ENCODE peak calls at places on chromosome 5, in four cellular contexts. V is IMR-90, I is mesenchymal stem cell, J is neuronal stem cell. X is an unnamed sample.

GRCh38 chr5:65078331-65078730 is 309.6 kb downstream of the CWC27 start:
- DNase-seq in V (no peak), I (peak; percentile 42), J (no peak), X (no peak)

GRCh38 chr5:157582731-157583580 is 7.4 kb upstream of the ADAM19 start:
- DNase-seq in V (no peak), I (no peak), J (no peak), X (no peak)

GRCh38 chr5:53424691-53425597 is 55.5 kb upstream of the FST start:
- DNase-seq in V (no peak), I (no peak), J (no peak), X (no peak)

GRCh38 chr5:116448450-116448849 is 126.2 kb downstream of the SEMA6A start:
- DNase-seq in V (no peak), I (no peak), J (no peak), X (no peak)

GRCh38 chr5:127070243-127070642 is 3.1 kb downstream of the C5orf63 start:
- DNase-seq in V (no peak), I (no peak), J (no peak), X (no peak)

GRCh38 chr5:27007121-27007520 is 31.3 kb downstream of the CDH9 start:
- DNase-seq in V (no peak), I (no peak), J (no peak), X (no peak)

GRCh38 chr5:39476466-39477215 is 51.9 kb upstream of the DAB2 start:
- DNase-seq in V (peak; percentile 86), I (peak; percentile 38), J (no peak), X (no peak)

GRCh38 chr5:130528474-130528873 is 624.2 kb downstream of the CHSY3 start:
- DNase-seq in V (no peak), I (peak; percentile 41), J (no peak), X (no peak)

GRCh38 chr5:58849995-58850667 is 267.3 kb downstream of the RAB3C start:
- DNase-seq in V (peak; percentile 26), I (peak; percentile 43), J (peak; percentile 64), X (no peak)

DNA sequence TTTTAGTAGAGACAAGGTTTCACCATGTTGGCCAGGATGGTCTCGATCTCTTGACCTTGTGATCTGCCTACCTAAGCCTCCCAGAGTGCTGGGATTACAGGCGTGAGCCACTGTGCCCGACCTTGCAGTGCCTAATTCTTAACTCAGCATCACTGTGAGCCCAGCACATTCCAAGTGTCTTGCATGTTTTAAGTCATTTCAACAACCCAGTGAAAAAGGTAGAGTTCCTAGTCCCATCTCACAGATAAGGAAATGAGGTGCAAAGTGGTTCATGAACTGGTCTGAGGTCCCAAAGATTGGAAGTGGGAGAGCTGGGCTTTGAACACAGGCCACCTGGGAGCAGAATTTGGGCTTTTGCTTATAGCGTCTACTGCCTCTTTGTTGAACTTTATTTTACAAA is 68.0 kb downstream of the ZNF366 start:
- DNase-seq in V (no peak), I (no peak), J (no peak), X (no peak)
- H3K27ac ChIP-seq in V (no peak overlapping the region), I (no peak overlapping the region), J (no peak overlapping the region), X (no peak overlapping the region)

DNA sequence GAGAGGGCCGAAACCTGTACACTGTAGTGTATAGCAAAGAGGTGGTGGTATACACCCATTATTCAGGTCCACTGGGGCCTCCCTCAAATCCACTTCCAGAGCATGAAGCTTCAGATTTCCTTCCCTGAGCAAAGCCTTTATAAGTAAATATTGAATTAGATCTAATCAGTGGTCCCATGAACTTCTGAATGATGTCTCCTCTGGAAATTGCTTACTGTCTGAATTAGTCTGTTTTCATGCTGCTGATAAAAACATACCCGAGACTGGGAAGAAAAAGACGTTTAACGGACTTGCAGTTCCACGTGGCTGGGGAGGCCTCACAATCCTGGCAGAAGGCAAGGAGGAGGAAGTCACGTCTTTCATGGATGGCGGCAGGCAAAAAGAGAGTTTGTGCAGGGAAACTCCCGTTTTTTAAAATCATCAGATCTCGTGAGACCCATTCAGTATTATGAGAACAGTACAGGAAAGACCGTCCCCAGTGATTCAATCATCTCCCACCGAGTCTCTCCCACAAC is 193.5 kb downstream of the NR3C1 start:
- DNase-seq in V (no peak), I (no peak), J (no peak), X (no peak)
- H2AFZ ChIP-seq in V (no peak overlapping the region), I (no peak overlapping the region), J (no peak overlapping the region), X (no peak overlapping the region)

GRCh38 chr5:80227979-80228596 is 27.8 kb downstream of the SERINC5 start:
- DNase-seq in V (no peak), I (no peak), J (no peak), X (no peak)
- H3K4ac ChIP-seq in V (no peak overlapping the region), I (no peak overlapping the region), J (no peak overlapping the region), X (no peak overlapping the region)

GRCh38 chr5:43973908-43974307 is 370.9 kb downstream of the NNT start:
- DNase-seq in V (no peak), I (no peak), J (no peak), X (no peak)

DNA sequence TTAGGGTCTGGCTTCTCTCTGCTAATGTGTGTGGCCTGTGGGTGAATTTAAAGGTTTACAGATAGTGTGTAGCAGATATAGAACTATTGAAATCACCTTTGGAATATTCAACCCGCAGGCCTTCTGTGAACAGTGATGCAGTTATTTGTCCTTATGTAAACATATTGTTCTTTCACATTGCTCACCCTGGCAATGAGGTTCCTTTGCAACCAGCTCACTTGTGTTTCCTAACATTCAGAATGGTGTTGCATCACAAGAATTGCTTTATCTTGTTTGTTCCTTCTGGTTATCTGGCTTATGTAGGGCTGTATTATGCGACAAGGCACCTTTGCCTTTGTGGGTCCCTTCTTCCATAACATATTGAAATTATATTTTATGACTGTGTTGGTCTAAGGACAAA is 370.3 kb downstream of the NNT start:
- DNase-seq in V (peak; percentile 1), I (peak; percentile 50), J (no peak), X (no peak)
- H3K27ac ChIP-seq in V (no peak overlapping the region), I (no peak overlapping the region), J (no peak overlapping the region), X (no peak overlapping the region)

GRCh38 chr5:95916687-95917085 is 45.0 kb downstream of the ELL2 start:
- DNase-seq in V (no peak), I (peak; percentile 55), J (no peak), X (no peak)
- H2AFZ ChIP-seq in V (no peak overlapping the region), I (no peak overlapping the region), J (no peak overlapping the region), X (no peak overlapping the region)

GRCh38 chr5:150166193-150167162 is at the start of gene CDX1:
- DNase-seq in V (no peak), I (no peak), J (no peak), X (peak; percentile 58)
- H3K4ac ChIP-seq in V (no peak within 1 kb of the TSS), I (no peak within 1 kb of the TSS), J (no peak within 1 kb of the TSS), X (no peak within 1 kb of the TSS)

GRCh38 chr5:139181835-139182452 is 16.2 kb downstream of the SIL1 start:
- DNase-seq in V (peak; percentile 66), I (peak; percentile 72), J (no peak), X (no peak)
- H3K27ac ChIP-seq in V (no peak overlapping the region), I (no peak overlapping the region), J (no peak overlapping the region), X (no peak overlapping the region)

GRCh38 chr5:89299998-89300397 is 417.0 kb upstream of the MEF2C start:
- DNase-seq in V (no peak), I (no peak), J (no peak), X (no peak)

GRCh38 chr5:89301572-89302025 is 418.6 kb upstream of the MEF2C start:
- DNase-seq in V (no peak), I (no peak), J (no peak), X (no peak)

GRCh38 chr5:89300426-89300970 is 417.5 kb upstream of the MEF2C start:
- DNase-seq in V (peak; percentile 18), I (no peak), J (no peak), X (no peak)

GRCh38 chr5:89302102-89302891 is 419.3 kb upstream of the MEF2C start:
- DNase-seq in V (no peak), I (no peak), J (no peak), X (no peak)

GRCh38 chr5:89303033-89303480 is 420.1 kb upstream of the MEF2C start:
- DNase-seq in V (no peak), I (no peak), J (no peak), X (no peak)
- H2AFZ ChIP-seq in V (no peak overlapping the region), I (no peak overlapping the region), J (no peak overlapping the region), X (no peak overlapping the region)